ENCODE peak calls at places on chromosomes 7 and 10, in four cellular contexts. N is GM12878, G is HCT116, V is HepG2. U is an unnamed sample.

GRCh38 chr7:84085147-84085546 is 109.4 kb downstream of the SEMA3A start:
- DNase-seq in V (peak), N (no peak), G (no peak), U (no peak)

GRCh38 chr7:65722361-65722792 is 150.5 kb upstream of the VKORC1L1 start:
- DNase-seq in V (peak), G (peak), N (peak), U (peak)

GRCh38 chr7:142873281-142873784 is 12.2 kb downstream of the TRPV6 start:
- DNase-seq in N (no peak), V (no peak), G (peak), U (peak)

GRCh38 chr10:95308389-95309302 is 17.8 kb upstream of the PDLIM1 start:
- DNase-seq in V (peak), G (peak), N (no peak), U (peak)

GRCh38 chr7:83517026-83517700 is 131.8 kb downstream of the SEMA3E start:
- DNase-seq in V (no peak), N (no peak), G (no peak), U (no peak)

GRCh38 chr10:88077977-88078376 is 214.6 kb downstream of the PTEN start:
- DNase-seq in G (no peak), V (no peak), N (no peak), U (no peak)

GRCh38 chr10:35336084-35336831 is at the start of gene CCNY:
- DNase-seq in V (peak), N (no peak), G (no peak), U (peak)

GRCh38 chr7:104779888-104780287 is 234.1 kb upstream of the KMT2E start:
- DNase-seq in V (no peak), N (no peak), G (no peak), U (no peak)

GRCh38 chr10:4775808-4776207 is 50.2 kb upstream of the AKR1E2 start:
- DNase-seq in G (no peak), N (no peak), V (no peak), U (peak)

GRCh38 chr7:31995134-31995533 is 75.1 kb downstream of the PDE1C start:
- DNase-seq in V (no peak), N (no peak), G (no peak), U (no peak)

GRCh38 chr10:102504179-102504975 is 605 bp downstream of the SUFU start:
- DNase-seq in V (no peak), G (no peak), N (no peak), U (no peak)

GRCh38 chr10:11429439-11430052 is 181.9 kb downstream of the USP6NL start:
- DNase-seq in N (no peak), G (no peak), V (no peak), U (no peak)

GRCh38 chr7:139169816-139170215 is 60.3 kb upstream of the ZC3HAV1 start:
- DNase-seq in G (no peak), V (no peak), N (no peak), U (no peak)

GRCh38 chr10:99658622-99659030 is 683 bp upstream of the ENTPD7 start:
- DNase-seq in N (no peak), V (peak), G (peak), U (no peak)

GRCh38 chr7:111409714-111410422 is 152.4 kb downstream of the IMMP2L start:
- DNase-seq in N (no peak), V (peak), G (no peak), U (no peak)

GRCh38 chr10:11442001-11442773 is 169.3 kb downstream of the USP6NL start:
- DNase-seq in N (no peak), V (no peak), G (no peak), U (no peak)

GRCh38 chr7:69782917-69783684 is 184.8 kb downstream of the AUTS2 start:
- DNase-seq in G (no peak), N (no peak), V (no peak), U (no peak)

GRCh38 chr7:69450436-69450835 is 147.8 kb upstream of the AUTS2 start:
- DNase-seq in N (no peak), V (no peak), G (no peak), U (no peak)

GRCh38 chr10:75358835-75359421 is 42.6 kb downstream of the ZNF503 start:
- DNase-seq in G (no peak), V (no peak), N (no peak), U (peak)

GRCh38 chr7:106114735-106115383 is 2.7 kb upstream of the SYPL1 start:
- DNase-seq in G (no peak), N (no peak), V (no peak), U (no peak)

GRCh38 chr10:93445097-93445960 is 36.8 kb downstream of the MYOF start:
- DNase-seq in N (no peak), V (peak), G (peak), U (peak)

GRCh38 chr7:134954197-134955082 is 31.9 kb upstream of the AGBL3 start:
- DNase-seq in G (peak), N (peak), V (peak), U (peak)

GRCh38 chr10:12396567-12396966 is 47.2 kb downstream of the CAMK1D start:
- DNase-seq in G (no peak), N (no peak), V (no peak), U (no peak)

GRCh38 chr10:57809961-57810360 is 457.7 kb downstream of the IPMK start:
- DNase-seq in V (no peak), G (no peak), N (no peak), U (no peak)

GRCh38 chr10:88933584-88933983 is 19.0 kb downstream of the ACTA2 start:
- DNase-seq in V (no peak), N (no peak), G (no peak), U (no peak)

GRCh38 chr10:19966751-19967150 is 150.5 kb downstream of the PLXDC2 start:
- DNase-seq in N (no peak), G (no peak), V (no peak), U (no peak)
- TF ChIP-seq REST in N (no peak), G (no peak), V (no peak), U (no peak)

DNA sequence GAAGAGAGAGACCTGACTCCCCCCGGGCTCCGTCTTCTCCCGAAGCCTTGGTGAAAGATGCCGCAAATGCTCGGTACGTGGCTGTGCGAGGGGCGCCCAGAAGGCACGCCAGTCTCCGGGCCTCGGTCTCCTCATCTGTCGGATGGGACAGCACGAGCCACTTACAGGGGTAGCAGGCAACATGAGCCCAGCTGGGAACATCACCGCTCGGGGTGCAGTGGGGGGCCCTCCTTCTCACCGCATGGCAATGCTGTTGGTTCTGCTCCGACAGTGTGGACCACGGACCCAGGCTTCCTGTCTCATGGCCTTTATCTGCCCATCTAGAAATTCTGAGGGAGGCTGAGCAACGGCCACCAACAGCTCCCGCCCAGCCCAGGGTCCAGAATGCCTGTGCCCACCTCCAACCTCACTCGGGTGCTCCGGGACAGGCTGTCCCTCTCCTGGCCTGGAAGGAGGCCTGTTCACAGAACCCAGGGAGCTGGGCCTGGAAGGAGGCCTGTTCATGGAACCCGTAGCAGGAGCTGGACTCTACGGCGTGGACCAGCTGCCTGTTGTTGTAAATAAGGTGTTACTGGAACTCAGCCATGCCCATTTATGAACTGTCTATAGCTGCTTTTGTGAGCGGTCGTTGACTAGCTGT is 15.8 kb downstream of the ADAP1 start:
- DNase-seq in N (no peak), V (no peak), G (no peak), U (no peak)
- TF ChIP-seq CEBPB in N (no peak), V (no peak), G (no peak), U (no peak)

GRCh38 chr10:86600296-86600695 is 54.1 kb upstream of the OPN4 start:
- DNase-seq in G (no peak), N (no peak), V (no peak), U (no peak)
- H3K4me2 ChIP-seq in G (no peak), N (no peak), V (peak), U (no peak)

DNA sequence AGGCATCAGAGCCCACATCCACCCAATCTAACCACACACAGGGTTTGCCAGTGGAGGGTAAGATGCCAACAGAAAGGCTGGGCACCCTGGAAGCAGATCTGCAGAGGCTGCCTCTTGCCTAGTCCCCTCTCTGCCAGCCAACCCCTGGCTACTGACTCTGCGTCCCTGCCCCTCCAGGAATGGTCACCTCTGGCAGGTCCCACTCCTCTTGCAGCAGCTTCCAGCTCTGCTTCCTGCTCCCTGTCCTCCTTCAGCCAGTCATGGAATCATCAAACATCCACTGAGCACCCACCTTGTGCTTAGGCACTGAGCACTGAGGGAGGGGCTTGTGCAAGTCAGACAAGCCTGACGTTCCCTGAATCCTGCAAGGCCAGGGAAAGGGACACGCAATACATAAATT is 20.1 kb upstream of the HABP2 start:
- DNase-seq in V (no peak), G (no peak), N (no peak), U (no peak)
- TF ChIP-seq REST in V (no peak), G (no peak), N (no peak), U (no peak)

DNA sequence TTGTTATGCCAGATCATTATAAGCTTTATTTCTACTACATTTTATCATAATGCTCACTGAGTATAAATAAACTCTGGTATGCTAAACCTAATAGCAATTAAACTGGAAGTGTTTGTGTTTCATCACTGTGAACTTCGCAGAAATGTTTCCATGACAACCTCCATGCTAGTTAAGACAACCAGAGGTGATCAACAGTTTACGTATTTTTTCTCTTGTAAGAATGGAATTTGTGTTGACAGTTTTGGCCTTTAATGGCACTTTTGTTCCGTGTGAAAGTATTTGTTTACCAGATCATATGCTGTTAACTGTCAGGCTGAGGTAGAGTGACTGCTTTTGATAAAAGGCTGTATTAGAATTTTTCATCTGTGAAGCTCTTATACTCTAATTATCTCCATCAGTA is 212.1 kb upstream of the PPP1R3A start:
- DNase-seq in G (no peak), N (no peak), V (no peak), U (no peak)
- TF ChIP-seq CEBPB in G (no peak), N (no peak), V (no peak), U (no peak)